ENCODE peak calls at places on chromosomes 5 and 9, in five cellular contexts. W, X, Q, M and Z are unnamed samples.
A peak's percentile ranks its signal among the peaks of the same experiment; 100 is the strongest.

GRCh38 chr5:176364765-176365662 is at the start of gene ARL10:
- DNase-seq in X (peak; percentile 89), Q (peak; percentile 64), W (no peak), M (no peak), Z (no peak)

GRCh38 chr9:123121457-123121856 is 88.0 kb downstream of the GPR21 start:
- DNase-seq in Q (no peak), W (peak; percentile 45), X (no peak), M (no peak), Z (no peak)

GRCh38 chr5:172915514-172915913 is 43.7 kb upstream of the RPL26L1 start:
- DNase-seq in W (no peak), M (no peak), Q (no peak), X (no peak), Z (no peak)

GRCh38 chr9:96317335-96317980 is 15.5 kb upstream of the HSD17B3 start:
- DNase-seq in Q (peak; percentile 33), M (peak; percentile 59), W (peak; percentile 27), X (peak; percentile 77), Z (no peak)

GRCh38 chr9:94014066-94014654 is 59.0 kb upstream of the BARX1 start:
- DNase-seq in W (peak; percentile 41), M (no peak), Q (no peak), X (no peak), Z (no peak)

GRCh38 chr5:133933169-133933509 is 35.3 kb downstream of the C5orf15 start:
- DNase-seq in W (no peak), X (no peak), Q (no peak), M (peak; percentile 41), Z (no peak)

GRCh38 chr5:5332287-5332686 is 90.2 kb upstream of the ICE1 start:
- DNase-seq in W (peak; percentile 24), Q (no peak), X (no peak), M (no peak), Z (no peak)

GRCh38 chr5:159736844-159737243 is 179.4 kb upstream of the ADRA1B start:
- DNase-seq in W (no peak), X (no peak), M (no peak), Q (no peak), Z (no peak)

GRCh38 chr9:134641989-134642384 is 384 bp downstream of the COL5A1 start:
- DNase-seq in W (no peak), Q (no peak), M (no peak), X (no peak), Z (no peak)

GRCh38 chr5:177314376-177315342 is 3.0 kb upstream of the MXD3 start:
- DNase-seq in X (peak; percentile 74), Q (peak; percentile 21), M (no peak), W (no peak), Z (no peak)

GRCh38 chr5:118778951-118779350 is 209.4 kb downstream of the DTWD2 start:
- DNase-seq in W (no peak), M (no peak), Q (no peak), X (no peak), Z (no peak)

GRCh38 chr9:116152390-116152789 is 1.2 kb upstream of the PAPPA start:
- DNase-seq in M (no peak), W (peak; percentile 16), X (no peak), Q (no peak), Z (no peak)

GRCh38 chr9:10232352-10232930 is 380.4 kb downstream of the PTPRD start:
- DNase-seq in X (no peak), Q (no peak), W (no peak), M (peak; percentile 25), Z (no peak)

GRCh38 chr9:97889941-97890557 is 32.3 kb downstream of the TRMO start:
- DNase-seq in M (peak; percentile 45), X (peak; percentile 84), W (no peak), Q (no peak), Z (no peak)

GRCh38 chr5:131757830-131758519 is 38.8 kb downstream of the FNIP1 start:
- DNase-seq in M (no peak), X (no peak), W (no peak), Q (no peak), Z (no peak)

GRCh38 chr5:91357806-91358205 is 25.3 kb downstream of the ARRDC3 start:
- DNase-seq in M (no peak), X (no peak), W (no peak), Q (no peak), Z (no peak)

GRCh38 chr5:171315386-171315891 is 6.4 kb downstream of the TLX3 start:
- DNase-seq in M (no peak), Q (no peak), X (no peak), W (no peak), Z (no peak)
- H3K4me3 ChIP-seq in M (peak overlapping the region; percentile 22), Q (no peak overlapping the region), X (peak overlapping the region; percentile 14), W (no peak overlapping the region), Z (no peak overlapping the region)

DNA sequence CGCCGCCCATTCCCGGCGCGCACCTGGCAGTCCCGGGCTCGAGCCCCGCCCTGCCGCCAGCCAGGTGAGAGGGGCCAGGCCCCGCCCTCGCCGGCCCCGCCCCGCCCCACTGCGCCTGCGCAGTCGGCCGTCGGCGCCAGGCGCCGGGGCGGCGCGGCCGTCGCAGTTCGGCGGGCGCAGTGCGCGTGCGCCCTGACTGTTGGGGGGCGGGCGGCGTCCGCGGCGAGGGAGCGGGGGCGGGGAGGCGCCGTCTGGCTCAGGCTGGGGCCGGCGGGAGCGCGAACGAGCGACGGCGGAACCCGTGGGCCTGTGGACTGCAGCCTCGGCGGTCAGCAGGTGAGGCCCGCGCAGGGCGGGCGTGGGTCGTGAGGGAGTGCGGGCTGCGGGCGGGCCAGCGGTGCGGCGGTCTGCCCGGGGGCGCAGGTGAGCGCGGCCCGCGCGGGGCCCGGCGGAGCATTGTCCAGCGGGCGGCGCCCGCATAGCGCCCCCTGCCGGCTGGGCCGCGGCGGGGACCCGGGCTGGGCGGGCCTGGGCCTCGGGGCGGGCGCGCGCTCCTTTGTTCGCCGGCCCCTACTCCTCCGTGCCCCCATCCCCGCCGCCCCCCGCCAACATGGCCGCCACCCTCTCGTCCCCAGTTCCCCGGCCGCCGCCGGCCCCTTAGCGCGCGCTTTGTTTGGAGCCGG is at the start of gene SPIN1:
- DNase-seq in W (peak; percentile 35), Q (peak; percentile 90), M (peak; percentile 84), X (peak; percentile 96), Z (peak; percentile 95)
- TF ChIP-seq POLR2A in W (no peak), Q (peak; percentile 41), M (no peak), X (no peak), Z (peak; percentile 63)

DNA sequence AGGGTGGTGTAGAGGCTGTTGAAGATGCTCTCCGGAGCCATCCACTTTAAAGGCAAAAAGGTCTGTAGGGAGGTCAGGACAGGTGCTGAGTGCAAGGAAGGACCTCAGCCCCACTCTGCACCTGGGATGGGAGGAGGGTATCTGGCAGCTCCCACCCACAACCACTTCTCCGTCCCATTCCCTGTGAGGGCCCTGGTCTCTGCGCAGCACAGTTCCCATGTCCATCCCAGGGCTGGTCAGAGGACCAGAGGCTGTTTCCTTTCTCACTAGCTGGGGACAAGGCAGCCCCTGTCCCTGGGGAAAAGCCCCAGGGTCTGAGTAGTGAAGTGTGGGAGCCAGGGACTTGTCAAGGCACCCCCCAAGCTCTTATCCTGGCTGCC is 33.7 kb upstream of the CSF1R start:
- DNase-seq in Q (no peak), M (no peak), W (no peak), X (no peak), Z (no peak)
- TF ChIP-seq CTCF in Q (no peak), M (no peak), W (no peak), X (no peak), Z (no peak)

DNA sequence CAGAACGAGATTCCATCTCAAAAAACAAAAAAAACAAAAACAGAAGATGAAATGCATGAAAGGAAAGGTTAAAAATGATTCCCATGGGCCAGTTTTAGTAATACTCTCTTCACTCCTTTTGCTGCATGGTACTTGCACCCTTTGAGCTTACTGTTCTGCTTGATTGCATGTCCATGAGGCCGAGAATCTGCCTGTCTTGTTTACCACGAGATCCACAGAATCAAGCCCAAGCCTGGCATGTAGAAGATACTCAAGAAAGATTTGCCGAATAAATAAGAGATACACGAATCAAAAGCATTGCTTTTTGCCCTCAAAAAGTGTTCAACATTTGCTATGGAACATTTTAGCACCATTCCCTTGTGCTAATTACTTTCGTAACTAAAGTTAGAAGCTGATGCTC is 1.1 kb downstream of the FAXDC2 start:
- DNase-seq in M (no peak), X (no peak), W (no peak), Q (no peak), Z (no peak)
- H3K4me3 ChIP-seq in M (peak overlapping the region; percentile 54), X (peak overlapping the region; percentile 45), W (peak overlapping the region; percentile 78), Q (peak overlapping the region; percentile 54), Z (peak overlapping the region; percentile 41)

DNA sequence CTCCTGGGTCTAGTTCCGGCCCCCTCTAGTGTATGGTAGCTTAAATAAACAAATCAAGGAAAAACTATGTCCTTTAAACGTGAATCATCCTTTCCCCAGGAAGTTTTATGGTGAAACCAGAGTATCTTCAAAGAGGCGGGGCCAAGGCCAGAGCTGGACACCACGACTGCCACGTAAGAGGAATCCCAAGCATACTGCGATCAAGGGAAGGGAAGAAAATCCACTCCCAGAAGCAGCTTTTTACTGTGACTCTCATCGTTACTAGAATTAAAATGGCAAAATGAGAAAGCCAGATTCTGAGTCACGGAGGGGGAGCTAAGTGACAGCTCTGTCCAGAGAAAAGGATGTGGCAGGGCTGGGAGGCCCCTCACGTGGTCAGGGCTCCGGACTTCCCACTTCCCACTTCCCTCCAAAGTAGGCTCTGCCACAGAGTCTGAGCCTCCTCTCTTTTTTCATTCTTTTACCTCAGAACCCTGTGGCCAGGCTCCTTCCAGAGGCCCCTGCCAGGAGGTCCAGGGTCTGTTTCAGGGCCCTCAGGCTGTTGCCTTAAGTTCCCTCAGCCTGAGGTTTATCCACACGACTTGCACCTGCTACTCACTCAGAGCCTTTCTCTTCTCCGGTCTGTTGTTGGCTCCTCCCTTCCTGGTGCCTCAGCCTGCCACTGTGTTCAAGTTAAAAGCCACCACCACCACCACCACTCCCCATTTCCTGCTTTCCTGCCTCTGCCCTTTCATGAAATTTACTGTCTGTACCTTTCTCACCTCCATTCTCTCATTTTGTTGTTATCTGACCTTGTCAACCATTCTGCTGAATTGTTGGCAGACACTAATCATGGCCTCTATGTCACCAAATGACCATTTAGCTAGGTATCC is 1.4 kb upstream of the GLRX start:
- DNase-seq in W (peak; percentile 89), M (peak; percentile 54), Q (peak; percentile 68), X (peak; percentile 88), Z (peak; percentile 94)
- TF ChIP-seq POLR2A in W (peak; percentile 76), M (no peak), Q (peak; percentile 35), X (no peak), Z (no peak)

GRCh38 chr9:72753261-72753893 is 199.5 kb downstream of the ALDH1A1 start:
- DNase-seq in X (no peak), Q (no peak), W (no peak), M (no peak), Z (no peak)

GRCh38 chr9:72751541-72751940 is 201.3 kb downstream of the ALDH1A1 start:
- DNase-seq in M (no peak), Q (no peak), W (no peak), X (no peak), Z (no peak)

DNA sequence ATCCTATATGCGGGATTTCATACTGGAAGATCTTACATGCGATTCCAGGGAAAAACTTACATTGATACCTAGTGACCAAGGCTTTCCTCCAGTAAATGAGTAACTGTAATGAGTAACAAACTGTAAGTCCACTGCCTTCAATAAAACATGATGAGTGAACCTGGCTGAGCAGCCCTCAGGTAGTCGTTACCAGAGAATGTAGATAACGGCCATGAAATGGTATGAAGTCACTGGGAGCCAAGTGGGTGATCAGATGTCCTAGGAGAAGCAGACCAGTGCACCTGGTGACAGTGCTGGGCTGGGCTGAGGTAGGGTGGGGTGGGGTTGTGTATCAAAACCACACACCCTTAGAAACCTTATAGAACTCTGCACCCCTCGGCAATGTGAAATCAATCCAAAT is 203.6 kb downstream of the ALDH1A1 start:
- DNase-seq in X (no peak), Q (no peak), M (no peak), W (no peak), Z (no peak)
- TF ChIP-seq CTCF in X (no peak), Q (no peak), M (no peak), W (no peak), Z (no peak)